ENCODE peak calls at places on chromosomes 4 and X, in nine cellular contexts. One of them, this sample, is unnamed.
A peak's percentile ranks its signal among the peaks of the same experiment; 100 is the strongest.

GRCh38 chrX:11533211-11533651 is 132.5 kb downstream of the ARHGAP6 start:
- DNase-seq in stomach: no peak
- DNase-seq in GM23338: peak; percentile 67
- DNase-seq in transverse colon: no peak
- DNase-seq in HL-60: peak; percentile 11
- DNase-seq in HCT116: peak; percentile 65
- DNase-seq in suprapubic skin: no peak
- DNase-seq in K562: peak; percentile 56
- DNase-seq in upper lobe of left lung: no peak
- DNase-seq in this sample: no peak

GRCh38 chrX:73758253-73758652 is 195.3 kb downstream of the CHIC1 start:
- DNase-seq in stomach: no peak
- DNase-seq in GM23338: peak; percentile 2
- DNase-seq in transverse colon: no peak
- DNase-seq in HL-60: no peak
- DNase-seq in HCT116: no peak
- DNase-seq in suprapubic skin: no peak
- DNase-seq in K562: no peak
- DNase-seq in upper lobe of left lung: no peak
- DNase-seq in this sample: no peak

GRCh38 chr4:126647756-126648396 is 984.9 kb upstream of the INTU start:
- DNase-seq in stomach: no peak
- DNase-seq in GM23338: no peak
- DNase-seq in transverse colon: no peak
- DNase-seq in HL-60: no peak
- DNase-seq in HCT116: no peak
- DNase-seq in suprapubic skin: no peak
- DNase-seq in K562: no peak
- DNase-seq in upper lobe of left lung: no peak
- DNase-seq in this sample: no peak

GRCh38 chr4:101977096-101977495 is 186.6 kb downstream of the BANK1 start:
- DNase-seq in stomach: no peak
- DNase-seq in GM23338: no peak
- DNase-seq in transverse colon: no peak
- DNase-seq in HL-60: no peak
- DNase-seq in HCT116: peak; percentile 92
- DNase-seq in suprapubic skin: peak; percentile 70
- DNase-seq in K562: no peak
- DNase-seq in upper lobe of left lung: no peak
- DNase-seq in this sample: no peak

GRCh38 chrX:11664211-11664888 is 1.4 kb downstream of the ARHGAP6 start:
- DNase-seq in stomach: no peak
- DNase-seq in GM23338: peak; percentile 16
- DNase-seq in transverse colon: no peak
- DNase-seq in HL-60: no peak
- DNase-seq in HCT116: no peak
- DNase-seq in suprapubic skin: peak; percentile 63
- DNase-seq in K562: no peak
- DNase-seq in upper lobe of left lung: peak; percentile 44
- DNase-seq in this sample: no peak

GRCh38 chrX:130746709-130747347 is 156.2 kb downstream of the ENOX2 start:
- DNase-seq in stomach: no peak
- DNase-seq in GM23338: no peak
- DNase-seq in transverse colon: no peak
- DNase-seq in HL-60: no peak
- DNase-seq in HCT116: no peak
- DNase-seq in suprapubic skin: no peak
- DNase-seq in K562: no peak
- DNase-seq in upper lobe of left lung: no peak
- DNase-seq in this sample: no peak

GRCh38 chr4:23822181-23822580 is 67.7 kb downstream of the PPARGC1A start:
- DNase-seq in stomach: no peak
- DNase-seq in GM23338: peak; percentile 21
- DNase-seq in transverse colon: no peak
- DNase-seq in HL-60: no peak
- DNase-seq in HCT116: no peak
- DNase-seq in suprapubic skin: no peak
- DNase-seq in K562: no peak
- DNase-seq in upper lobe of left lung: no peak
- DNase-seq in this sample: no peak

GRCh38 chr4:4479366-4479765 is 62.5 kb downstream of the STX18 start:
- DNase-seq in stomach: no peak
- DNase-seq in GM23338: no peak
- DNase-seq in transverse colon: no peak
- DNase-seq in HL-60: no peak
- DNase-seq in HCT116: no peak
- DNase-seq in suprapubic skin: no peak
- DNase-seq in K562: no peak
- DNase-seq in upper lobe of left lung: no peak
- DNase-seq in this sample: peak; percentile 53

GRCh38 chrX:41333744-41333993 is 293 bp upstream of the DDX3X start:
- DNase-seq in stomach: no peak
- DNase-seq in GM23338: peak; percentile 72
- DNase-seq in transverse colon: no peak
- DNase-seq in HL-60: peak; percentile 85
- DNase-seq in HCT116: peak; percentile 81
- DNase-seq in suprapubic skin: peak; percentile 88
- DNase-seq in K562: no peak
- DNase-seq in upper lobe of left lung: no peak
- DNase-seq in this sample: no peak

GRCh38 chr4:113106076-113106475 is 56.6 kb downstream of the ANK2 start:
- DNase-seq in stomach: no peak
- DNase-seq in GM23338: peak; percentile 63
- DNase-seq in transverse colon: no peak
- DNase-seq in HL-60: no peak
- DNase-seq in HCT116: peak; percentile 23
- DNase-seq in suprapubic skin: no peak
- DNase-seq in K562: no peak
- DNase-seq in upper lobe of left lung: no peak
- DNase-seq in this sample: no peak

GRCh38 chr4:174225247-174226054 is 58.0 kb downstream of the FBXO8 start:
- DNase-seq in stomach: no peak
- DNase-seq in GM23338: no peak
- DNase-seq in transverse colon: no peak
- DNase-seq in HL-60: no peak
- DNase-seq in HCT116: no peak
- DNase-seq in suprapubic skin: no peak
- DNase-seq in K562: no peak
- DNase-seq in upper lobe of left lung: no peak
- DNase-seq in this sample: no peak

GRCh38 chr4:74109894-74110605 is 11.1 kb upstream of the CXCL2 start:
- DNase-seq in stomach: no peak
- DNase-seq in GM23338: no peak
- DNase-seq in transverse colon: no peak
- DNase-seq in HL-60: no peak
- DNase-seq in HCT116: peak; percentile 60
- DNase-seq in suprapubic skin: no peak
- DNase-seq in K562: no peak
- DNase-seq in upper lobe of left lung: no peak
- DNase-seq in this sample: no peak

GRCh38 chrX:40247382-40247781 is 149.6 kb upstream of the BCOR start:
- DNase-seq in stomach: no peak
- DNase-seq in GM23338: no peak
- DNase-seq in transverse colon: no peak
- DNase-seq in HL-60: no peak
- DNase-seq in HCT116: no peak
- DNase-seq in suprapubic skin: no peak
- DNase-seq in K562: no peak
- DNase-seq in upper lobe of left lung: no peak
- DNase-seq in this sample: no peak

GRCh38 chr4:107870916-107871786 is 46.4 kb downstream of the SGMS2 start:
- DNase-seq in stomach: no peak
- DNase-seq in GM23338: no peak
- DNase-seq in transverse colon: no peak
- DNase-seq in HL-60: no peak
- DNase-seq in HCT116: no peak
- DNase-seq in suprapubic skin: no peak
- DNase-seq in K562: no peak
- DNase-seq in upper lobe of left lung: no peak
- DNase-seq in this sample: no peak

GRCh38 chrX:45274576-45274975 is 73.9 kb upstream of the DIPK2B start:
- DNase-seq in stomach: no peak
- DNase-seq in GM23338: no peak
- DNase-seq in transverse colon: no peak
- DNase-seq in HL-60: no peak
- DNase-seq in HCT116: no peak
- DNase-seq in suprapubic skin: no peak
- DNase-seq in K562: no peak
- DNase-seq in upper lobe of left lung: no peak
- DNase-seq in this sample: no peak

DNA sequence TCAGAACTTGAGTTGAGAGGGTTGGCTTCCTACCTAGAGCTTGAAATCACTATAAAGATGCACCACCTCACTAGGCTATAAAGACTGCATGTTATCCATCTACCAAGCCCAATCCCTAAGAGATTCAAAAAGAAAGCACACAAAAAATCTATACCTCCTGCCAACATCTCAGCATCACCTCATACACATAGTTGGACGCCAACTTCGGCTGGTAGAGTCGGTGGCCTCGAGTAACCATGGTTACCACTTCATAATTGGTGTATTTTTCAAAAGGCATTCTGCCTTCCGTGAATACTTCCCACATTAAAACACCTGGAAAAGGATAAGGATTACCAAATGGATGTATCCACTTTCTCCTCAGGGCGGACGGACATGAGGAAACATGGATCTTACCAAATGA is 4.5 kb upstream of the TXK start:
- DNase-seq in stomach: no peak
- DNase-seq in GM23338: no peak
- DNase-seq in transverse colon: no peak
- DNase-seq in HL-60: no peak
- DNase-seq in HCT116: no peak
- DNase-seq in suprapubic skin: no peak
- DNase-seq in K562: no peak
- DNase-seq in upper lobe of left lung: no peak
- DNase-seq in this sample: no peak
- TF ChIP-seq POLR2AphosphoS5 in stomach: no peak
- TF ChIP-seq POLR2AphosphoS5 in GM23338: no peak
- TF ChIP-seq POLR2AphosphoS5 in transverse colon: no peak
- TF ChIP-seq POLR2AphosphoS5 in HL-60: no peak
- TF ChIP-seq POLR2AphosphoS5 in HCT116: no peak
- TF ChIP-seq POLR2AphosphoS5 in suprapubic skin: no peak
- TF ChIP-seq POLR2AphosphoS5 in K562: no peak
- TF ChIP-seq POLR2AphosphoS5 in upper lobe of left lung: no peak
- TF ChIP-seq POLR2AphosphoS5 in this sample: no peak

GRCh38 chr4:138236035-138236434 is 6.1 kb downstream of the SLC7A11 start:
- DNase-seq in stomach: no peak
- DNase-seq in GM23338: no peak
- DNase-seq in transverse colon: no peak
- DNase-seq in HL-60: no peak
- DNase-seq in HCT116: no peak
- DNase-seq in suprapubic skin: no peak
- DNase-seq in K562: no peak
- DNase-seq in upper lobe of left lung: no peak
- DNase-seq in this sample: no peak

GRCh38 chr4:138234254-138234653 is 7.9 kb downstream of the SLC7A11 start:
- DNase-seq in stomach: no peak
- DNase-seq in GM23338: no peak
- DNase-seq in transverse colon: no peak
- DNase-seq in HL-60: no peak
- DNase-seq in HCT116: no peak
- DNase-seq in suprapubic skin: no peak
- DNase-seq in K562: no peak
- DNase-seq in upper lobe of left lung: no peak
- DNase-seq in this sample: no peak

GRCh38 chr4:138232364-138232763 is 9.8 kb downstream of the SLC7A11 start:
- DNase-seq in stomach: no peak
- DNase-seq in GM23338: no peak
- DNase-seq in transverse colon: no peak
- DNase-seq in HL-60: no peak
- DNase-seq in HCT116: no peak
- DNase-seq in suprapubic skin: no peak
- DNase-seq in K562: no peak
- DNase-seq in upper lobe of left lung: no peak
- DNase-seq in this sample: no peak

GRCh38 chr4:138235419-138235952 is 6.7 kb downstream of the SLC7A11 start:
- DNase-seq in stomach: no peak
- DNase-seq in GM23338: no peak
- DNase-seq in transverse colon: no peak
- DNase-seq in HL-60: no peak
- DNase-seq in HCT116: peak; percentile 15
- DNase-seq in suprapubic skin: no peak
- DNase-seq in K562: peak; percentile 16
- DNase-seq in upper lobe of left lung: no peak
- DNase-seq in this sample: no peak

DNA sequence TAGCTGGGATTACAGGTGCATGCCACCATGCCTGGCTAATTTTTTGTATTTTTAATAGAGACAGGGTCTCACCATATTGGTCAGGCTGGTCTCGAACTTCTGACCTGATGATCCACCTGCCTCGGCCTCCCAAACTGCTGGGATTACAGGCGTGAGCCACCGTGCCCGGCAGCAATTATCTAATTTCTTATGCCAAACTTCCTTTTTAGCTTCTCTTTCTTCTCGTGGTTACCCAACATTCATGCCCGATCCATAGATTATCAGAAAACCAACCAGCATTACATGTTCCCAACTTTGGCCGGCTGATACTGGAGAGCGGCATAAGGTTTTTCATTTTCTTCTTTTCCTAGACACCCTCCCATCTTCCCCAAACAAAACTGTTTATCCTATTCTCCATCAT is 8.8 kb downstream of the SLC7A11 start:
- DNase-seq in stomach: no peak
- DNase-seq in GM23338: no peak
- DNase-seq in transverse colon: no peak
- DNase-seq in HL-60: no peak
- DNase-seq in HCT116: no peak
- DNase-seq in suprapubic skin: no peak
- DNase-seq in K562: no peak
- DNase-seq in upper lobe of left lung: peak; percentile 3
- DNase-seq in this sample: no peak
- H3K27ac ChIP-seq in stomach: no peak overlapping the region
- H3K27ac ChIP-seq in GM23338: no peak overlapping the region
- H3K27ac ChIP-seq in transverse colon: no peak overlapping the region
- H3K27ac ChIP-seq in HL-60: no peak overlapping the region
- H3K27ac ChIP-seq in HCT116: no peak overlapping the region
- H3K27ac ChIP-seq in suprapubic skin: no peak overlapping the region
- H3K27ac ChIP-seq in K562: no peak overlapping the region
- H3K27ac ChIP-seq in upper lobe of left lung: no peak overlapping the region
- H3K27ac ChIP-seq in this sample: no peak overlapping the region

GRCh38 chr4:20711335-20711734 is 11.1 kb downstream of the PACRGL start:
- DNase-seq in stomach: no peak
- DNase-seq in GM23338: no peak
- DNase-seq in transverse colon: no peak
- DNase-seq in HL-60: no peak
- DNase-seq in HCT116: no peak
- DNase-seq in suprapubic skin: no peak
- DNase-seq in K562: no peak
- DNase-seq in upper lobe of left lung: no peak
- DNase-seq in this sample: no peak
- TF ChIP-seq POLR2AphosphoS5 in stomach: no peak
- TF ChIP-seq POLR2AphosphoS5 in GM23338: no peak
- TF ChIP-seq POLR2AphosphoS5 in transverse colon: no peak
- TF ChIP-seq POLR2AphosphoS5 in HL-60: no peak
- TF ChIP-seq POLR2AphosphoS5 in HCT116: no peak
- TF ChIP-seq POLR2AphosphoS5 in suprapubic skin: no peak
- TF ChIP-seq POLR2AphosphoS5 in K562: no peak
- TF ChIP-seq POLR2AphosphoS5 in upper lobe of left lung: no peak
- TF ChIP-seq POLR2AphosphoS5 in this sample: no peak

DNA sequence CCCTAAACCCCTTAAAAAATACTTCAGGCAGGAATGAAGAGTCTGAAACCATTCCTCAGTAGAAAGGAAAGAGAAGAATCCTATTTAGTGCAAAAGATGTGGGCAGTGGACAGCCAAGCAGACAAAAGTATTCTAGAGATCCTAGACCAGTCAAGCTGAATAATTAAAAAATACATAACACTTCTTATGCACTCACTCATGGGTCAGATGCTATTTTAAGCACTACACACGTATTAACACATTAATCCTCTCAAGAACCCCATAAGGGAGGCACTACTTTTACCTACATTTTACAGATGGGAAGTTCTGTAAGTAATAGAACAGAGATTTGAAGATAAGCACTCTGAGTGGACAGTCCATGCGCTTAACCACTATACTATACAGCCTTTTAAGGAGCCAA is 5.9 kb downstream of the TAB3 start:
- DNase-seq in stomach: no peak
- DNase-seq in GM23338: no peak
- DNase-seq in transverse colon: no peak
- DNase-seq in HL-60: no peak
- DNase-seq in HCT116: no peak
- DNase-seq in suprapubic skin: no peak
- DNase-seq in K562: no peak
- DNase-seq in upper lobe of left lung: no peak
- DNase-seq in this sample: no peak
- H3K27ac ChIP-seq in stomach: no peak overlapping the region
- H3K27ac ChIP-seq in GM23338: no peak overlapping the region
- H3K27ac ChIP-seq in transverse colon: no peak overlapping the region
- H3K27ac ChIP-seq in HL-60: no peak overlapping the region
- H3K27ac ChIP-seq in HCT116: no peak overlapping the region
- H3K27ac ChIP-seq in suprapubic skin: no peak overlapping the region
- H3K27ac ChIP-seq in K562: no peak overlapping the region
- H3K27ac ChIP-seq in upper lobe of left lung: no peak overlapping the region
- H3K27ac ChIP-seq in this sample: no peak overlapping the region

This sample was measured in esophagus muscularis mucosa.